ENCODE peak calls at places on chromosomes 3 and 15, in nine cellular contexts. One of them, this sample, is unnamed.

GRCh38 chr15:38721549-38721948 is 156.9 kb upstream of the RASGRP1 start:
- DNase-seq in RWPE1: no peak
- DNase-seq in neural crest cell: no peak
- DNase-seq in transverse colon: no peak
- DNase-seq in fibroblast of pulmonary artery: peak; percentile 16
- DNase-seq in Caco-2: no peak
- DNase-seq in AG04450: no peak
- DNase-seq in GM12865: no peak
- DNase-seq in gastrocnemius medialis: no peak
- DNase-seq in this sample: no peak

GRCh38 chr3:107928084-107928445 is 162.8 kb downstream of the CD47 start:
- DNase-seq in RWPE1: peak; percentile 41
- DNase-seq in neural crest cell: no peak
- DNase-seq in transverse colon: peak; percentile 8
- DNase-seq in fibroblast of pulmonary artery: peak; percentile 52
- DNase-seq in Caco-2: peak; percentile 1
- DNase-seq in AG04450: no peak
- DNase-seq in GM12865: no peak
- DNase-seq in gastrocnemius medialis: no peak
- DNase-seq in this sample: peak; percentile 39

GRCh38 chr3:45084820-45085816 is 59.0 kb downstream of the CLEC3B start:
- DNase-seq in RWPE1: no peak
- DNase-seq in neural crest cell: no peak
- DNase-seq in transverse colon: no peak
- DNase-seq in fibroblast of pulmonary artery: peak; percentile 78
- DNase-seq in Caco-2: peak; percentile 9
- DNase-seq in AG04450: peak; percentile 85
- DNase-seq in GM12865: no peak
- DNase-seq in gastrocnemius medialis: no peak
- DNase-seq in this sample: no peak

GRCh38 chr15:74541494-74542191 is 623 bp downstream of the ARID3B start:
- DNase-seq in RWPE1: no peak
- DNase-seq in neural crest cell: peak; percentile 23
- DNase-seq in transverse colon: peak; percentile 47
- DNase-seq in fibroblast of pulmonary artery: peak; percentile 33
- DNase-seq in Caco-2: peak; percentile 44
- DNase-seq in AG04450: no peak
- DNase-seq in GM12865: peak; percentile 93
- DNase-seq in gastrocnemius medialis: peak; percentile 34
- DNase-seq in this sample: peak; percentile 93

GRCh38 chr3:129795596-129795995 is 97.9 kb downstream of the TMCC1 start:
- DNase-seq in RWPE1: peak; percentile 74
- DNase-seq in neural crest cell: no peak
- DNase-seq in transverse colon: no peak
- DNase-seq in fibroblast of pulmonary artery: peak; percentile 27
- DNase-seq in Caco-2: no peak
- DNase-seq in AG04450: no peak
- DNase-seq in GM12865: no peak
- DNase-seq in gastrocnemius medialis: no peak
- DNase-seq in this sample: no peak

GRCh38 chr15:101614761-101615160 is 37.4 kb downstream of the TM2D3 start:
- DNase-seq in RWPE1: no peak
- DNase-seq in neural crest cell: no peak
- DNase-seq in transverse colon: no peak
- DNase-seq in fibroblast of pulmonary artery: no peak
- DNase-seq in Caco-2: no peak
- DNase-seq in AG04450: no peak
- DNase-seq in GM12865: no peak
- DNase-seq in gastrocnemius medialis: no peak
- DNase-seq in this sample: no peak

GRCh38 chr3:126342991-126343661 is 14.1 kb downstream of the KLF15 start:
- DNase-seq in RWPE1: peak; percentile 32
- DNase-seq in neural crest cell: peak; percentile 26
- DNase-seq in transverse colon: peak; percentile 6
- DNase-seq in fibroblast of pulmonary artery: peak; percentile 11
- DNase-seq in Caco-2: peak; percentile 50
- DNase-seq in AG04450: no peak
- DNase-seq in GM12865: no peak
- DNase-seq in gastrocnemius medialis: peak; percentile 14
- DNase-seq in this sample: peak; percentile 53

GRCh38 chr3:126521122-126521891 is 2.6 kb upstream of the CHST13 start:
- DNase-seq in RWPE1: no peak
- DNase-seq in neural crest cell: no peak
- DNase-seq in transverse colon: no peak
- DNase-seq in fibroblast of pulmonary artery: no peak
- DNase-seq in Caco-2: no peak
- DNase-seq in AG04450: no peak
- DNase-seq in GM12865: no peak
- DNase-seq in gastrocnemius medialis: no peak
- DNase-seq in this sample: no peak

GRCh38 chr3:136733317-136733833 is 18.8 kb downstream of the STAG1 start:
- DNase-seq in RWPE1: no peak
- DNase-seq in neural crest cell: no peak
- DNase-seq in transverse colon: no peak
- DNase-seq in fibroblast of pulmonary artery: peak; percentile 62
- DNase-seq in Caco-2: no peak
- DNase-seq in AG04450: no peak
- DNase-seq in GM12865: no peak
- DNase-seq in gastrocnemius medialis: no peak
- DNase-seq in this sample: no peak

GRCh38 chr3:100957407-100958100 is 35.7 kb downstream of the ABI3BP start:
- DNase-seq in RWPE1: no peak
- DNase-seq in neural crest cell: no peak
- DNase-seq in transverse colon: no peak
- DNase-seq in fibroblast of pulmonary artery: peak; percentile 35
- DNase-seq in Caco-2: no peak
- DNase-seq in AG04450: no peak
- DNase-seq in GM12865: no peak
- DNase-seq in gastrocnemius medialis: no peak
- DNase-seq in this sample: no peak

GRCh38 chr3:183224581-183224980 is 28.5 kb upstream of the B3GNT5 start:
- DNase-seq in RWPE1: no peak
- DNase-seq in neural crest cell: no peak
- DNase-seq in transverse colon: no peak
- DNase-seq in fibroblast of pulmonary artery: no peak
- DNase-seq in Caco-2: no peak
- DNase-seq in AG04450: no peak
- DNase-seq in GM12865: peak; percentile 32
- DNase-seq in gastrocnemius medialis: no peak
- DNase-seq in this sample: no peak

GRCh38 chr3:68271145-68271544 is 616.7 kb upstream of the SUCLG2 start:
- DNase-seq in RWPE1: no peak
- DNase-seq in neural crest cell: no peak
- DNase-seq in transverse colon: no peak
- DNase-seq in fibroblast of pulmonary artery: no peak
- DNase-seq in Caco-2: no peak
- DNase-seq in AG04450: no peak
- DNase-seq in GM12865: no peak
- DNase-seq in gastrocnemius medialis: no peak
- DNase-seq in this sample: no peak

GRCh38 chr15:70318996-70319465 is 221.3 kb upstream of the TLE3 start:
- DNase-seq in RWPE1: peak; percentile 14
- DNase-seq in neural crest cell: no peak
- DNase-seq in transverse colon: peak; percentile 46
- DNase-seq in fibroblast of pulmonary artery: peak; percentile 49
- DNase-seq in Caco-2: no peak
- DNase-seq in AG04450: peak; percentile 50
- DNase-seq in GM12865: no peak
- DNase-seq in gastrocnemius medialis: peak; percentile 50
- DNase-seq in this sample: no peak

GRCh38 chr3:79383402-79384012 is 384.3 kb downstream of the ROBO1 start:
- DNase-seq in RWPE1: no peak
- DNase-seq in neural crest cell: no peak
- DNase-seq in transverse colon: no peak
- DNase-seq in fibroblast of pulmonary artery: peak; percentile 79
- DNase-seq in Caco-2: no peak
- DNase-seq in AG04450: no peak
- DNase-seq in GM12865: no peak
- DNase-seq in gastrocnemius medialis: no peak
- DNase-seq in this sample: no peak

GRCh38 chr3:7876741-7877297 is 624.8 kb upstream of the LMCD1 start:
- DNase-seq in RWPE1: no peak
- DNase-seq in neural crest cell: no peak
- DNase-seq in transverse colon: no peak
- DNase-seq in fibroblast of pulmonary artery: peak; percentile 13
- DNase-seq in Caco-2: no peak
- DNase-seq in AG04450: no peak
- DNase-seq in GM12865: no peak
- DNase-seq in gastrocnemius medialis: no peak
- DNase-seq in this sample: no peak

GRCh38 chr3:140467916-140468315 is 209.9 kb upstream of the TRIM42 start:
- DNase-seq in RWPE1: no peak
- DNase-seq in neural crest cell: no peak
- DNase-seq in transverse colon: no peak
- DNase-seq in fibroblast of pulmonary artery: no peak
- DNase-seq in Caco-2: no peak
- DNase-seq in AG04450: no peak
- DNase-seq in GM12865: no peak
- DNase-seq in gastrocnemius medialis: no peak
- DNase-seq in this sample: no peak

GRCh38 chr3:171801738-171802600 is 8.3 kb downstream of the PLD1 start:
- DNase-seq in RWPE1: peak; percentile 62
- DNase-seq in neural crest cell: no peak
- DNase-seq in transverse colon: no peak
- DNase-seq in fibroblast of pulmonary artery: peak; percentile 96
- DNase-seq in Caco-2: no peak
- DNase-seq in AG04450: peak; percentile 68
- DNase-seq in GM12865: peak; percentile 70
- DNase-seq in gastrocnemius medialis: no peak
- DNase-seq in this sample: no peak

GRCh38 chr3:184658223-184658860 is 53.5 kb downstream of the MAGEF1 start:
- DNase-seq in RWPE1: no peak
- DNase-seq in neural crest cell: no peak
- DNase-seq in transverse colon: no peak
- DNase-seq in fibroblast of pulmonary artery: no peak
- DNase-seq in Caco-2: no peak
- DNase-seq in AG04450: no peak
- DNase-seq in GM12865: no peak
- DNase-seq in gastrocnemius medialis: no peak
- DNase-seq in this sample: no peak

GRCh38 chr3:72329354-72329753 is 518.9 kb downstream of the SHQ1 start:
- DNase-seq in RWPE1: no peak
- DNase-seq in neural crest cell: no peak
- DNase-seq in transverse colon: no peak
- DNase-seq in fibroblast of pulmonary artery: peak; percentile 48
- DNase-seq in Caco-2: no peak
- DNase-seq in AG04450: no peak
- DNase-seq in GM12865: no peak
- DNase-seq in gastrocnemius medialis: no peak
- DNase-seq in this sample: no peak

GRCh38 chr3:56547486-56547885 is 9.5 kb upstream of the CCDC66 start:
- DNase-seq in RWPE1: no peak
- DNase-seq in neural crest cell: no peak
- DNase-seq in transverse colon: no peak
- DNase-seq in fibroblast of pulmonary artery: peak; percentile 17
- DNase-seq in Caco-2: no peak
- DNase-seq in AG04450: no peak
- DNase-seq in GM12865: no peak
- DNase-seq in gastrocnemius medialis: no peak
- DNase-seq in this sample: peak; percentile 5
- TF ChIP-seq CTCF in RWPE1: no peak
- TF ChIP-seq CTCF in neural crest cell: no peak
- TF ChIP-seq CTCF in transverse colon: no peak
- TF ChIP-seq CTCF in fibroblast of pulmonary artery: peak; percentile 20
- TF ChIP-seq CTCF in Caco-2: peak; percentile 4
- TF ChIP-seq CTCF in AG04450: no peak
- TF ChIP-seq CTCF in GM12865: no peak
- TF ChIP-seq CTCF in gastrocnemius medialis: no peak
- TF ChIP-seq CTCF in this sample: no peak

DNA sequence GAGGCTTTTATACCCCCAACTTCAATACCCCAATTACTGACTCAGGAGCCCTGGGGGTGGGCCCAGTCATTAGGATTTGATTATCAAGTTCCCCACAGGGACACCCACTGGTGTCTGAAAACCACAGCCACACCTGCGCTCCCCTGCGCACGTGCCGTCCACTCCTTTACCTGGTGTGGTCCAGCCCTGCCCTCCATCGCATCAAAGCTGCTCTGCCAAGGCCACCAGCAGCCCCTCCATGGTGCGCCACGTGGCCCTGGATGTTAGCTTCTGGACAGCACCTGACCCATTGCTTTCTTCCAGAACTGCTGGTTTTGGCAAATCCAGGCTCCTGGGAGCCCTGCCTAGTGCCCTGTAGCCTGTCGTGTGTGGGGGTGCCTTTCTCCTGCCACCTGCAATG is 136.3 kb downstream of the NSMCE3 start:
- DNase-seq in RWPE1: no peak
- DNase-seq in neural crest cell: no peak
- DNase-seq in transverse colon: no peak
- DNase-seq in fibroblast of pulmonary artery: no peak
- DNase-seq in Caco-2: no peak
- DNase-seq in AG04450: no peak
- DNase-seq in GM12865: no peak
- DNase-seq in gastrocnemius medialis: no peak
- DNase-seq in this sample: no peak
- TF ChIP-seq CTCF in RWPE1: no peak
- TF ChIP-seq CTCF in neural crest cell: no peak
- TF ChIP-seq CTCF in transverse colon: no peak
- TF ChIP-seq CTCF in fibroblast of pulmonary artery: no peak
- TF ChIP-seq CTCF in Caco-2: no peak
- TF ChIP-seq CTCF in AG04450: no peak
- TF ChIP-seq CTCF in GM12865: no peak
- TF ChIP-seq CTCF in gastrocnemius medialis: no peak
- TF ChIP-seq CTCF in this sample: no peak

GRCh38 chr3:85189731-85190130 is 230.9 kb downstream of the CADM2 start:
- DNase-seq in RWPE1: no peak
- DNase-seq in neural crest cell: no peak
- DNase-seq in transverse colon: no peak
- DNase-seq in fibroblast of pulmonary artery: no peak
- DNase-seq in Caco-2: no peak
- DNase-seq in AG04450: no peak
- DNase-seq in GM12865: no peak
- DNase-seq in gastrocnemius medialis: no peak
- DNase-seq in this sample: no peak

DNA sequence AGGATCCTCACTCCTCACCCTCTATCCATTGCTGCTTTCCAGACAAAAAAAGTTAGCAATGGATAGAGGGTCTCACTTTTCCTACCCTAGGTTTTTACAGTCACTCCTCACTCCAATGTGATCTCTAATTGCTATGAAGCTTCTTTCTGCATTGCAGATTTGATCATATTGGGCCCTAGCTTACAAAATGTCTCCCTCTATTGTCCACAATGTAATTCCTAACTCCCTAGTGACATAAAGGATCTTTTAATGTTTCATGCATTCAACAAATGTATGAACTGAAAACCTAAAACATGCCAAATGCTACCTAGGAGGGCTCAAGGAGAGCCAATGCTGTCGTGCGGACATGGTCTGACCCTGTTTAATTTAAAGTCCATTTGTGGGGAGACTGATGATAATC is 234.8 kb downstream of the CADM2 start:
- DNase-seq in RWPE1: no peak
- DNase-seq in neural crest cell: no peak
- DNase-seq in transverse colon: no peak
- DNase-seq in fibroblast of pulmonary artery: no peak
- DNase-seq in Caco-2: no peak
- DNase-seq in AG04450: no peak
- DNase-seq in GM12865: no peak
- DNase-seq in gastrocnemius medialis: no peak
- DNase-seq in this sample: no peak
- TF ChIP-seq CTCF in RWPE1: no peak
- TF ChIP-seq CTCF in neural crest cell: no peak
- TF ChIP-seq CTCF in transverse colon: peak; percentile 29
- TF ChIP-seq CTCF in fibroblast of pulmonary artery: no peak
- TF ChIP-seq CTCF in Caco-2: no peak
- TF ChIP-seq CTCF in AG04450: no peak
- TF ChIP-seq CTCF in GM12865: no peak
- TF ChIP-seq CTCF in gastrocnemius medialis: no peak
- TF ChIP-seq CTCF in this sample: no peak

GRCh38 chr3:53531749-53532148 is 37.3 kb downstream of the CACNA1D start:
- DNase-seq in RWPE1: no peak
- DNase-seq in neural crest cell: no peak
- DNase-seq in transverse colon: no peak
- DNase-seq in fibroblast of pulmonary artery: no peak
- DNase-seq in Caco-2: peak; percentile 20
- DNase-seq in AG04450: no peak
- DNase-seq in GM12865: peak; percentile 32
- DNase-seq in gastrocnemius medialis: no peak
- DNase-seq in this sample: no peak
- TF ChIP-seq CTCF in RWPE1: no peak
- TF ChIP-seq CTCF in neural crest cell: no peak
- TF ChIP-seq CTCF in transverse colon: no peak
- TF ChIP-seq CTCF in fibroblast of pulmonary artery: no peak
- TF ChIP-seq CTCF in Caco-2: peak; percentile 37
- TF ChIP-seq CTCF in AG04450: no peak
- TF ChIP-seq CTCF in GM12865: peak; percentile 9
- TF ChIP-seq CTCF in gastrocnemius medialis: no peak
- TF ChIP-seq CTCF in this sample: no peak